ENCODE peak calls at places on chromosomes 3 and 15, in seven cellular contexts. C is mucosa of descending colon, I is progenitor cell of endocrine pancreas, F is foreskin fibroblast, O is HL-60, B is RWPE1, N is lower leg skin. Z is an unnamed sample.
A peak's percentile ranks its signal among the peaks of the same experiment; 100 is the strongest.

GRCh38 chr3:100297784-100298183 is 36.8 kb upstream of the NIT2 start:
- DNase-seq in C (no peak), I (no peak), F (peak; percentile 32), O (no peak), B (peak; percentile 14), N (no peak), Z (no peak)

GRCh38 chr3:98890960-98891910 is 10.3 kb downstream of the DCBLD2 start:
- DNase-seq in C (no peak), I (no peak), F (no peak), O (no peak), B (no peak), N (no peak), Z (no peak)

GRCh38 chr3:129025691-129026435 is 24.8 kb downstream of the EFCC1 start:
- DNase-seq in C (peak; percentile 59), I (no peak), F (no peak), O (no peak), B (no peak), N (no peak), Z (no peak)

GRCh38 chr3:127743676-127744075 is 70.9 kb downstream of the ABTB1 start:
- DNase-seq in C (no peak), I (no peak), F (no peak), O (no peak), B (no peak), N (no peak), Z (no peak)

GRCh38 chr15:57376695-57377477 is 581 bp downstream of the CGNL1 start:
- DNase-seq in C (peak; percentile 54), I (peak; percentile 35), F (no peak), O (no peak), B (peak; percentile 38), N (peak; percentile 46), Z (no peak)

GRCh38 chr3:46695177-46695961 is 1.9 kb upstream of the ALS2CL start:
- DNase-seq in C (no peak), I (peak; percentile 20), F (no peak), O (peak; percentile 90), B (no peak), N (peak; percentile 72), Z (no peak)

GRCh38 chr15:67931861-67932260 is 92.0 kb upstream of the RNU6-1 start:
- DNase-seq in C (no peak), I (no peak), F (no peak), O (no peak), B (no peak), N (no peak), Z (no peak)

GRCh38 chr15:59154268-59154667 is 49.3 kb downstream of the CCNB2 start:
- DNase-seq in C (no peak), I (no peak), F (no peak), O (no peak), B (no peak), N (no peak), Z (no peak)

GRCh38 chr3:157131861-157132260 is 28.1 kb downstream of the CCNL1 start:
- DNase-seq in C (no peak), I (no peak), F (no peak), O (no peak), B (peak; percentile 67), N (no peak), Z (no peak)

GRCh38 chr3:63910873-63911272 is 1.3 kb downstream of the SCAANT1 start:
- DNase-seq in C (no peak), I (no peak), F (no peak), O (no peak), B (no peak), N (no peak), Z (no peak)

GRCh38 chr3:73409405-73409804 is 215.3 kb downstream of the PDZRN3 start:
- DNase-seq in C (no peak), I (no peak), F (peak; percentile 84), O (no peak), B (no peak), N (no peak), Z (no peak)

GRCh38 chr3:127646501-127647046 is 17.6 kb downstream of the PODXL2 start:
- DNase-seq in C (no peak), I (no peak), F (no peak), O (no peak), B (no peak), N (no peak), Z (no peak)

GRCh38 chr3:191492601-191493000 is 31.6 kb downstream of the PYDC2 start:
- DNase-seq in C (no peak), I (no peak), F (no peak), O (no peak), B (peak; percentile 34), N (no peak), Z (no peak)

GRCh38 chr15:28094732-28095521 is 4.2 kb downstream of the OCA2 start:
- DNase-seq in C (peak; percentile 91), I (peak; percentile 22), F (no peak), O (no peak), B (no peak), N (no peak), Z (no peak)

GRCh38 chr15:40338921-40339620 is 1.7 kb downstream of the CCDC9B start:
- DNase-seq in C (no peak), I (no peak), F (peak; percentile 90), O (no peak), B (peak; percentile 90), N (no peak), Z (peak; percentile 89)

GRCh38 chr3:125683067-125683844 is 88.0 kb upstream of the OSBPL11 start:
- DNase-seq in C (no peak), I (no peak), F (no peak), O (no peak), B (no peak), N (no peak), Z (no peak)

GRCh38 chr3:141255137-141255536 is 23.5 kb downstream of the PXYLP1 start:
- DNase-seq in C (no peak), I (no peak), F (no peak), O (no peak), B (no peak), N (no peak), Z (no peak)

GRCh38 chr3:141253811-141254210 is 22.2 kb downstream of the PXYLP1 start:
- DNase-seq in C (no peak), I (no peak), F (no peak), O (no peak), B (no peak), N (no peak), Z (no peak)

GRCh38 chr3:141257971-141258370 is 26.3 kb downstream of the PXYLP1 start:
- DNase-seq in C (no peak), I (no peak), F (no peak), O (no peak), B (no peak), N (no peak), Z (no peak)

GRCh38 chr3:141260131-141260927 is 28.7 kb downstream of the PXYLP1 start:
- DNase-seq in C (no peak), I (no peak), F (no peak), O (no peak), B (no peak), N (no peak), Z (no peak)

DNA sequence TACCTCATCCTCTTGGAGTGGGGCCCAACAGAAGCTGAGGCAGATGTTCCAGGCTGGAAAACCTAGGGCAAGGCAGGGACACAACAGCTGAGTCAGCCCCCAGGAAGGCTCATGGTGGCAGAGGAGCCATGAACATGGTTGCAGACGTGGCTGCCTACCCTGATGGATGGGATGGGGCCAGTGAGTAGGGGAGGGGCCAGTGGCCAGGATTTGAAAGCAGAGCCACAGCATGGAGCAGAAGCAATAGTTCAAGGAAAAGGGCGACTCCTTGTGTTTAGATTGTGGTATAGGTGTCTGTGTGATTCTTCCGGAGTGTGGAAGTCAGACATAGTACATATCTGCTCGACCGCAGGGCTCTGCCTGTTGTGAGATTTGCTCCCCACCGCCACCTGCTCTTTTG is 24.2 kb downstream of the PXYLP1 start:
- DNase-seq in C (no peak), I (no peak), F (no peak), O (no peak), B (no peak), N (no peak), Z (no peak)
- TF ChIP-seq CTCF in C (no peak), I (peak; percentile 39), F (no peak), O (peak; percentile 9), B (no peak), N (no peak), Z (peak; percentile 37)

GRCh38 chr3:53842436-53843194 is 3.6 kb downstream of the CHDH start:
- DNase-seq in C (peak; percentile 80), I (peak; percentile 46), F (peak; percentile 12), O (no peak), B (no peak), N (no peak), Z (no peak)
- TF ChIP-seq CTCF in C (no peak), I (peak; percentile 57), F (no peak), O (no peak), B (no peak), N (no peak), Z (no peak)

GRCh38 chr3:101781166-101781565 is 2.2 kb downstream of the NXPE3 start:
- DNase-seq in C (no peak), I (no peak), F (no peak), O (no peak), B (no peak), N (no peak), Z (no peak)

GRCh38 chr3:101780661-101781060 is 1.6 kb downstream of the NXPE3 start:
- DNase-seq in C (no peak), I (no peak), F (peak; percentile 85), O (no peak), B (peak; percentile 50), N (no peak), Z (no peak)

GRCh38 chr3:101779808-101780366 is 876 bp downstream of the NXPE3 start:
- DNase-seq in C (no peak), I (no peak), F (no peak), O (no peak), B (no peak), N (no peak), Z (no peak)

GRCh38 chr3:101778385-101779046 is 495 bp upstream of the NXPE3 start:
- DNase-seq in C (no peak), I (no peak), F (no peak), O (no peak), B (no peak), N (no peak), Z (no peak)

GRCh38 chr3:101779047-101779807 is at the start of gene NXPE3:
- DNase-seq in C (peak; percentile 95), I (peak; percentile 85), F (peak; percentile 76), O (peak; percentile 88), B (peak; percentile 81), N (peak; percentile 89), Z (no peak)
- TF ChIP-seq CTCF in C (no peak), I (no peak), F (no peak), O (no peak), B (no peak), N (no peak), Z (no peak)

GRCh38 chr3:111229301-111229700 is 157.7 kb downstream of the NECTIN3 start:
- DNase-seq in C (no peak), I (no peak), F (no peak), O (no peak), B (no peak), N (no peak), Z (no peak)
- TF ChIP-seq CTCF in C (no peak), I (no peak), F (no peak), O (no peak), B (no peak), N (no peak), Z (no peak)

Z was measured in keratinocyte.